ENCODE peak calls at places on chromosomes 2 and 18, in seven cellular contexts. Y is GM12865, U is nephron progenitor cell, S is progenitor cell of endocrine pancreas, D is GM10248, I is HL-60, T is B cell. H is an unnamed sample.

GRCh38 chr18:67144342-67144741 is 372.2 kb downstream of the DSEL start:
- DNase-seq in Y (no peak), U (no peak), S (no peak), D (no peak), I (no peak), T (no peak), H (no peak)

GRCh38 chr2:102886216-102886893 is 124.5 kb downstream of the TMEM182 start:
- DNase-seq in Y (no peak), U (no peak), S (no peak), D (no peak), I (peak), T (no peak), H (no peak)

GRCh38 chr18:6650756-6651155 is 78.8 kb upstream of the ARHGAP28 start:
- DNase-seq in Y (no peak), U (no peak), S (no peak), D (no peak), I (no peak), T (no peak), H (no peak)

GRCh38 chr2:240818543-240819403 is 1.2 kb downstream of the KIF1A start:
- DNase-seq in Y (no peak), U (peak), S (no peak), D (no peak), I (no peak), T (no peak), H (no peak)

GRCh38 chr2:27606611-27607010 is 22.2 kb downstream of the CCDC121 start:
- DNase-seq in Y (no peak), U (no peak), S (no peak), D (no peak), I (no peak), T (no peak), H (no peak)

GRCh38 chr2:174787485-174788205 is 23.4 kb upstream of the CHRNA1 start:
- DNase-seq in Y (no peak), U (no peak), S (no peak), D (no peak), I (no peak), T (no peak), H (no peak)

GRCh38 chr2:109005686-109006204 is 16.7 kb upstream of the EDAR start:
- DNase-seq in Y (no peak), U (no peak), S (no peak), D (no peak), I (no peak), T (no peak), H (no peak)

GRCh38 chr2:54529935-54530334 is 73.8 kb downstream of the SPTBN1 start:
- DNase-seq in Y (peak), U (no peak), S (no peak), D (no peak), I (no peak), T (no peak), H (no peak)

GRCh38 chr2:12087671-12088380 is 341.4 kb downstream of the LPIN1 start:
- DNase-seq in Y (no peak), U (no peak), S (no peak), D (no peak), I (no peak), T (no peak), H (no peak)

GRCh38 chr2:108583903-108584520 is 49.7 kb downstream of the LIMS1 start:
- DNase-seq in Y (peak), U (peak), S (peak), D (peak), I (peak), T (peak), H (peak)

GRCh38 chr2:38220164-38220563 is 144.2 kb upstream of the CYP1B1 start:
- DNase-seq in Y (no peak), U (no peak), S (no peak), D (no peak), I (no peak), T (no peak), H (no peak)

GRCh38 chr2:208370881-208371633 is 35.5 kb upstream of the PTH2R start:
- DNase-seq in Y (no peak), U (no peak), S (no peak), D (no peak), I (no peak), T (no peak), H (no peak)

GRCh38 chr2:75605770-75606535 is 40.6 kb upstream of the MRPL19 start:
- DNase-seq in Y (peak), U (no peak), S (no peak), D (no peak), I (no peak), T (no peak), H (no peak)

GRCh38 chr2:178335218-178335617 is 115.8 kb downstream of the PRKRA start:
- DNase-seq in Y (no peak), U (no peak), S (no peak), D (no peak), I (no peak), T (no peak), H (no peak)

GRCh38 chr2:8573234-8573941 is 108.5 kb upstream of the ID2 start:
- DNase-seq in Y (no peak), U (no peak), S (no peak), D (no peak), I (no peak), T (no peak), H (no peak)

GRCh38 chr2:120650022-120650644 is 85.5 kb upstream of the GLI2 start:
- DNase-seq in Y (no peak), U (no peak), S (no peak), D (no peak), I (no peak), T (no peak), H (no peak)

GRCh38 chr2:111986116-111986900 is 68.8 kb upstream of the TMEM87B start:
- DNase-seq in Y (no peak), U (no peak), S (no peak), D (no peak), I (no peak), T (no peak), H (no peak)

DNA sequence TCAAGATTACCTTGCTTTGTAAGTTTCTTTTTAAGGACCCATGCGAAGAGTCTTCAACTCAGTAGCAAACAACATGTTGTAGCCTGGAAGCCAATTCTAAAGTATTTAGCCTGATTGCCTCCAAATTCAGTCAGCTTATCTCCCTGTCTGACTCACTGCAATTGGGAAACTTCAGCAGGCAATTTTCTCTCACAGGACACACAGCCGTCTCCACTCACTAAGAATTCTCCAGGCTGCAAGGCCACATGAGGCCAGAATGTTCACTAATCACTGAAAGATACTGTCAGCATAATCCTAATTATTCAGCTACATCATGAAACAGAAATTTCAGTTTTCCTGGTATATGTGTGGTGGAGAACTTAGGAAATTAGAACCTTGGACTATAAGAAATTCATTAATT is 78.1 kb upstream of the PDE1A start:
- DNase-seq in Y (no peak), U (no peak), S (no peak), D (no peak), I (no peak), T (no peak), H (no peak)
- TF ChIP-seq CTCF in Y (no peak), U (no peak), S (no peak), D (no peak), I (no peak), T (no peak), H (no peak)

DNA sequence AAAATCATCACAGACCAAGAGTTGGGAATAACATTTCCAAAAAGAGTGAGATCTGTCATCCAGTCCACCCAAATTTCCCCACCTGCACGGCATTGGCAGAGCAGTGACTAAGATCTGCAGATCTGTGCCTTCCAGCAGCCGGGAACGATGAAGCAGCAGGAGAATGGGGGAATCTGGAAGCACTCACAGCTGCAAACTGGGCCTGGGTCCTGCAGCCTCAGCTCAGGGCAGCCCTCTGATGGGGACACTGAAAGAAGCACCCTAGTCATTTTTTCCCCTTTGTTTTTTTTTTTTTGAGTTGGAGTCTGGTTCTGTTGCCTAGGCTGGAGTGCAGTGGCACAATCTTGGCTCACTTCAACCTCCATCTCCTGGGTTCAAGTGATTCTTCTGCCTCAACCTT is 4.4 kb upstream of the SAG start:
- DNase-seq in Y (no peak), U (no peak), S (no peak), D (no peak), I (no peak), T (no peak), H (no peak)
- TF ChIP-seq CTCF in Y (no peak), U (no peak), S (no peak), D (no peak), I (no peak), T (no peak), H (no peak)

DNA sequence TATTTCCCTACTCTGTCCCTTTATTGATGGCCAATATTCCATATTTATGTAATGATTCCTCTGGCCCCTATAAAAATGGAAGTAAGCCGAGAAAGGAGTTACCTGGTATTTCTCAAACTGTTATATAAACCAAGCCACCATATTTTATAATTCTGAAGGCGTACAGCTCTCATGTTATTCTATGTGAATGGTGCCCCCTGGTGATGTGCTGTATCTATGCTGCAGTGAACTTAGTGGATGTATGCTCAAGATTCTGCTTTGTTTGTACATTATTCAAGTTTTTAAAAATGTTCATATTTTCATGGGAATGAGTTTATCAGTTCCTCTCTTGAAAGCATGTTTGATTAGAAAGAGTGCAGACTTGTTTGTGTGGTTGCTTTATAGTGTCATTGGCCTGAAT is 194.5 kb upstream of the LRRTM1 start:
- DNase-seq in Y (peak), U (peak), S (no peak), D (no peak), I (peak), T (no peak), H (peak)
- TF ChIP-seq CTCF in Y (peak), U (peak), S (peak), D (peak), I (no peak), T (no peak), H (peak)

DNA sequence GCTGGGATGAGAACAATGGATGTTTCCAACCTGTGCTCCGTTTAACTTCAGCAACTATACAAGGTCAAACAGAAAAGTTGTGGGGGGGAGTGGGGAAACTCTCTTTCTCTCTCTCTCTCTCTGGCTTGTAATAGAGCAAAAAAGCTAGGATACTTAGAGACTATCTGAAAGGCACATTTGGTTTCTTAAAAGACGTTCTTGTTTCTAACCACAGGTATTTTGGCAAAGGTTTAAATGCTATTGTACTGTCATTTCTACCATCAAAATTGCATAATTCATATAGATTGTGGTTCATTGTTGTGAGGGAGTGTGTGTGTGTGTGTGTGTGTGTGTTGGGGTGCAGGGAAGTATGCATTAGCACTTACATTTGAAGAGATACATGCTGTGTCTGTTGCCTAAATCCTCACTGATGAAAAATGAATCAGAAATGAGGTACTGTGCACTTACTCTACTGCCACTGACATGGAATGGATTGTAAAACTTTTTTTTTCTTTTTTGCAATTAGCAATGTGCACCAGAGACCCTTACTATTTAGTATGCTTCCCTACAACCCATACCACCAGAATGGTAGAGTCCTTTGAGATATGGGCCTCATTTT is 841.0 kb upstream of the PIK3C3 start:
- DNase-seq in Y (no peak), U (no peak), S (no peak), D (no peak), I (no peak), T (no peak), H (no peak)
- TF ChIP-seq CTCF in Y (no peak), U (no peak), S (no peak), D (no peak), I (no peak), T (no peak), H (no peak)

DNA sequence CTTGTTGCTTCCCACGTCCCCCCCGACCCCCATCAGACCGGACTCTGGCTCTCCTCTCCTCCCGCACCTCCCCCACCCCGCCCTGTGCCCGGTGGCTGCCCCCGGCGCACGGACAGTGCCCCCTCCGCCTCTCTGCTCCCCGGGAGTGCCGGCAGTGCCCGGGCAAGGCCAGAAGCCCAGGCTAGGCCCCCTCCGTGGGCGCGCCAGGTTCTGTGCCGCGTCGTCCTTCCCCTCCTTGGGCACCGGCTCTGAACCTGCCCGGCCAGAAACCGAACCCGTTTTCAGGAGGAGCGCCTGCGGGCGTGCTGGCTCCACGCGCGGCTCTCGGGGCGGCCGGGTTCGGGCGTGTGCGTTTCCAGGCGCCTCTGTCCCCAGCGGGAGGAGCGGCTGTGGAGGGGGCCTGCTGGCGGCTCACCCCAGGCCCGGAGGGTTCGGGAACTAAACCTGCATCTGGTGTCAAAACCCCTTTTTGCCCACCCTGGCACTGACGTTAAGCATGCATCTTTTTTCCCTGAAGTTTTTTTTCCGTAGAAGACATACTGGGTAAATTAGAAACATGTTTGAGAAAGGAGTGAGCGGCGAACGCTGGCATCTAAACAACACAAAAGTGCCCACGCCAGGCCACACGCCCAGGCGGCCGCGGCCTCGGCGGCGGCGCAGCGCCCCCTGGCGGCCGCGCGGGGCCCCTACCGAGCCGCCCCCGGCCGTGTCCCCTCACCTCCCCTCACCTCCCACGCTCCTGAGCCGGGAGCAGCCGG is 123.9 kb upstream of the SLC1A4 start:
- DNase-seq in Y (peak), U (peak), S (peak), D (peak), I (peak), T (peak), H (peak)
- TF ChIP-seq CTCF in Y (peak), U (no peak), S (peak), D (peak), I (peak), T (peak), H (peak)

H was measured in endothelial cell.